ENCODE peak calls at places on chromosomes 12 and 14, in nine cellular contexts. One of them, this sample, is unnamed.

GRCh38 chr12:108629156-108629555 is 4.5 kb downstream of the SELPLG start:
- DNase-seq in GM13977: no peak
- DNase-seq in stimulated activated CD4-positive, alpha-beta T cell treated with anti-CD3 and anti-CD28 coated beads, Interleukin-12 subunit alpha, Interleukin-12 subunit beta, amount 100 ng/mL, for 4 hours: no peak
- DNase-seq in fibroblast of pulmonary artery: no peak
- DNase-seq in HEK293T: no peak
- DNase-seq in neural progenitor cell: no peak
- DNase-seq in ureter: no peak
- DNase-seq in midbrain: no peak
- DNase-seq in activated gamma-delta T cell: no peak
- DNase-seq in this sample: no peak

GRCh38 chr12:28026701-28027100 is 54.2 kb upstream of the PTHLH start:
- DNase-seq in fibroblast of pulmonary artery: no peak
- DNase-seq in activated gamma-delta T cell: no peak
- DNase-seq in GM13977: no peak
- DNase-seq in ureter: no peak
- DNase-seq in HEK293T: no peak
- DNase-seq in stimulated activated CD4-positive, alpha-beta T cell treated with anti-CD3 and anti-CD28 coated beads, Interleukin-12 subunit alpha, Interleukin-12 subunit beta, amount 100 ng/mL, for 4 hours: no peak
- DNase-seq in neural progenitor cell: no peak
- DNase-seq in midbrain: no peak
- DNase-seq in this sample: no peak

GRCh38 chr12:43786899-43787693 is 19.0 kb downstream of the TWF1 start:
- DNase-seq in stimulated activated CD4-positive, alpha-beta T cell treated with anti-CD3 and anti-CD28 coated beads, Interleukin-12 subunit alpha, Interleukin-12 subunit beta, amount 100 ng/mL, for 4 hours: no peak
- DNase-seq in activated gamma-delta T cell: no peak
- DNase-seq in midbrain: no peak
- DNase-seq in neural progenitor cell: no peak
- DNase-seq in fibroblast of pulmonary artery: no peak
- DNase-seq in ureter: no peak
- DNase-seq in GM13977: no peak
- DNase-seq in HEK293T: no peak
- DNase-seq in this sample: no peak

GRCh38 chr14:62711351-62712023 is 333.8 kb downstream of the KCNH5 start:
- DNase-seq in activated gamma-delta T cell: no peak
- DNase-seq in fibroblast of pulmonary artery: no peak
- DNase-seq in ureter: no peak
- DNase-seq in HEK293T: peak
- DNase-seq in stimulated activated CD4-positive, alpha-beta T cell treated with anti-CD3 and anti-CD28 coated beads, Interleukin-12 subunit alpha, Interleukin-12 subunit beta, amount 100 ng/mL, for 4 hours: no peak
- DNase-seq in midbrain: no peak
- DNase-seq in GM13977: no peak
- DNase-seq in neural progenitor cell: no peak
- DNase-seq in this sample: no peak

GRCh38 chr14:54567224-54567633 is 301 bp downstream of the SAMD4A start:
- DNase-seq in fibroblast of pulmonary artery: no peak
- DNase-seq in stimulated activated CD4-positive, alpha-beta T cell treated with anti-CD3 and anti-CD28 coated beads, Interleukin-12 subunit alpha, Interleukin-12 subunit beta, amount 100 ng/mL, for 4 hours: no peak
- DNase-seq in midbrain: peak
- DNase-seq in HEK293T: peak
- DNase-seq in neural progenitor cell: peak
- DNase-seq in GM13977: no peak
- DNase-seq in activated gamma-delta T cell: no peak
- DNase-seq in ureter: peak
- DNase-seq in this sample: no peak

GRCh38 chr12:39464976-39465375 is 22.1 kb upstream of the KIF21A start:
- DNase-seq in stimulated activated CD4-positive, alpha-beta T cell treated with anti-CD3 and anti-CD28 coated beads, Interleukin-12 subunit alpha, Interleukin-12 subunit beta, amount 100 ng/mL, for 4 hours: no peak
- DNase-seq in activated gamma-delta T cell: no peak
- DNase-seq in midbrain: no peak
- DNase-seq in HEK293T: no peak
- DNase-seq in GM13977: no peak
- DNase-seq in fibroblast of pulmonary artery: no peak
- DNase-seq in ureter: no peak
- DNase-seq in neural progenitor cell: no peak
- DNase-seq in this sample: no peak

GRCh38 chr12:727321-727720 is 25.1 kb upstream of the WNK1 start:
- DNase-seq in midbrain: no peak
- DNase-seq in ureter: no peak
- DNase-seq in fibroblast of pulmonary artery: no peak
- DNase-seq in neural progenitor cell: no peak
- DNase-seq in stimulated activated CD4-positive, alpha-beta T cell treated with anti-CD3 and anti-CD28 coated beads, Interleukin-12 subunit alpha, Interleukin-12 subunit beta, amount 100 ng/mL, for 4 hours: no peak
- DNase-seq in activated gamma-delta T cell: no peak
- DNase-seq in HEK293T: no peak
- DNase-seq in GM13977: no peak
- DNase-seq in this sample: no peak

GRCh38 chr12:47028186-47028585 is 51.2 kb upstream of the PCED1B start:
- DNase-seq in midbrain: no peak
- DNase-seq in activated gamma-delta T cell: no peak
- DNase-seq in neural progenitor cell: no peak
- DNase-seq in stimulated activated CD4-positive, alpha-beta T cell treated with anti-CD3 and anti-CD28 coated beads, Interleukin-12 subunit alpha, Interleukin-12 subunit beta, amount 100 ng/mL, for 4 hours: no peak
- DNase-seq in fibroblast of pulmonary artery: no peak
- DNase-seq in HEK293T: no peak
- DNase-seq in GM13977: no peak
- DNase-seq in ureter: no peak
- DNase-seq in this sample: no peak

GRCh38 chr14:55386037-55386798 is 25.4 kb downstream of the ATG14 start:
- DNase-seq in stimulated activated CD4-positive, alpha-beta T cell treated with anti-CD3 and anti-CD28 coated beads, Interleukin-12 subunit alpha, Interleukin-12 subunit beta, amount 100 ng/mL, for 4 hours: no peak
- DNase-seq in midbrain: no peak
- DNase-seq in GM13977: no peak
- DNase-seq in HEK293T: no peak
- DNase-seq in fibroblast of pulmonary artery: no peak
- DNase-seq in activated gamma-delta T cell: no peak
- DNase-seq in neural progenitor cell: peak
- DNase-seq in ureter: no peak
- DNase-seq in this sample: no peak

GRCh38 chr12:105907982-105908381 is 230.8 kb downstream of the NUAK1 start:
- DNase-seq in HEK293T: no peak
- DNase-seq in fibroblast of pulmonary artery: no peak
- DNase-seq in activated gamma-delta T cell: no peak
- DNase-seq in GM13977: no peak
- DNase-seq in ureter: no peak
- DNase-seq in stimulated activated CD4-positive, alpha-beta T cell treated with anti-CD3 and anti-CD28 coated beads, Interleukin-12 subunit alpha, Interleukin-12 subunit beta, amount 100 ng/mL, for 4 hours: no peak
- DNase-seq in midbrain: no peak
- DNase-seq in neural progenitor cell: no peak
- DNase-seq in this sample: no peak

GRCh38 chr12:91099373-91099772 is 11.9 kb downstream of the LUM start:
- DNase-seq in midbrain: no peak
- DNase-seq in ureter: no peak
- DNase-seq in neural progenitor cell: no peak
- DNase-seq in HEK293T: no peak
- DNase-seq in activated gamma-delta T cell: no peak
- DNase-seq in GM13977: no peak
- DNase-seq in stimulated activated CD4-positive, alpha-beta T cell treated with anti-CD3 and anti-CD28 coated beads, Interleukin-12 subunit alpha, Interleukin-12 subunit beta, amount 100 ng/mL, for 4 hours: no peak
- DNase-seq in fibroblast of pulmonary artery: no peak
- DNase-seq in this sample: no peak

GRCh38 chr12:6333029-6333428 is 8.8 kb downstream of the TNFRSF1A start:
- DNase-seq in fibroblast of pulmonary artery: no peak
- DNase-seq in midbrain: no peak
- DNase-seq in GM13977: no peak
- DNase-seq in activated gamma-delta T cell: no peak
- DNase-seq in neural progenitor cell: no peak
- DNase-seq in ureter: no peak
- DNase-seq in HEK293T: no peak
- DNase-seq in stimulated activated CD4-positive, alpha-beta T cell treated with anti-CD3 and anti-CD28 coated beads, Interleukin-12 subunit alpha, Interleukin-12 subunit beta, amount 100 ng/mL, for 4 hours: no peak
- DNase-seq in this sample: no peak

GRCh38 chr12:112833272-112833671 is 41.7 kb downstream of the RPH3A start:
- DNase-seq in activated gamma-delta T cell: no peak
- DNase-seq in GM13977: no peak
- DNase-seq in fibroblast of pulmonary artery: no peak
- DNase-seq in HEK293T: no peak
- DNase-seq in neural progenitor cell: no peak
- DNase-seq in midbrain: no peak
- DNase-seq in ureter: no peak
- DNase-seq in stimulated activated CD4-positive, alpha-beta T cell treated with anti-CD3 and anti-CD28 coated beads, Interleukin-12 subunit alpha, Interleukin-12 subunit beta, amount 100 ng/mL, for 4 hours: no peak
- DNase-seq in this sample: no peak

GRCh38 chr12:114876968-114877680 is 193.1 kb upstream of the TBX3 start:
- DNase-seq in neural progenitor cell: no peak
- DNase-seq in HEK293T: no peak
- DNase-seq in ureter: no peak
- DNase-seq in fibroblast of pulmonary artery: no peak
- DNase-seq in GM13977: no peak
- DNase-seq in activated gamma-delta T cell: no peak
- DNase-seq in stimulated activated CD4-positive, alpha-beta T cell treated with anti-CD3 and anti-CD28 coated beads, Interleukin-12 subunit alpha, Interleukin-12 subunit beta, amount 100 ng/mL, for 4 hours: no peak
- DNase-seq in midbrain: no peak
- DNase-seq in this sample: no peak

GRCh38 chr14:77002335-77002734 is 26.2 kb downstream of the IRF2BPL start:
- DNase-seq in stimulated activated CD4-positive, alpha-beta T cell treated with anti-CD3 and anti-CD28 coated beads, Interleukin-12 subunit alpha, Interleukin-12 subunit beta, amount 100 ng/mL, for 4 hours: no peak
- DNase-seq in fibroblast of pulmonary artery: no peak
- DNase-seq in neural progenitor cell: no peak
- DNase-seq in activated gamma-delta T cell: no peak
- DNase-seq in ureter: no peak
- DNase-seq in HEK293T: no peak
- DNase-seq in GM13977: no peak
- DNase-seq in midbrain: no peak
- DNase-seq in this sample: no peak

GRCh38 chr12:65123435-65124063 is 2.4 kb upstream of the WIF1 start:
- DNase-seq in GM13977: peak
- DNase-seq in HEK293T: peak
- DNase-seq in neural progenitor cell: peak
- DNase-seq in ureter: no peak
- DNase-seq in activated gamma-delta T cell: no peak
- DNase-seq in fibroblast of pulmonary artery: peak
- DNase-seq in midbrain: peak
- DNase-seq in stimulated activated CD4-positive, alpha-beta T cell treated with anti-CD3 and anti-CD28 coated beads, Interleukin-12 subunit alpha, Interleukin-12 subunit beta, amount 100 ng/mL, for 4 hours: no peak
- DNase-seq in this sample: no peak

GRCh38 chr12:39807043-39807442 is 187.4 kb upstream of the ABCD2 start:
- DNase-seq in HEK293T: peak
- DNase-seq in midbrain: no peak
- DNase-seq in GM13977: no peak
- DNase-seq in stimulated activated CD4-positive, alpha-beta T cell treated with anti-CD3 and anti-CD28 coated beads, Interleukin-12 subunit alpha, Interleukin-12 subunit beta, amount 100 ng/mL, for 4 hours: no peak
- DNase-seq in neural progenitor cell: peak
- DNase-seq in ureter: no peak
- DNase-seq in activated gamma-delta T cell: no peak
- DNase-seq in fibroblast of pulmonary artery: peak
- DNase-seq in this sample: no peak

GRCh38 chr12:2195085-2195484 is 142.3 kb downstream of the CACNA1C start:
- DNase-seq in stimulated activated CD4-positive, alpha-beta T cell treated with anti-CD3 and anti-CD28 coated beads, Interleukin-12 subunit alpha, Interleukin-12 subunit beta, amount 100 ng/mL, for 4 hours: no peak
- DNase-seq in activated gamma-delta T cell: no peak
- DNase-seq in GM13977: no peak
- DNase-seq in fibroblast of pulmonary artery: no peak
- DNase-seq in neural progenitor cell: no peak
- DNase-seq in HEK293T: no peak
- DNase-seq in midbrain: no peak
- DNase-seq in ureter: no peak
- DNase-seq in this sample: no peak

GRCh38 chr12:104888892-104889291 is 69.2 kb downstream of the SLC41A2 start:
- DNase-seq in midbrain: no peak
- DNase-seq in stimulated activated CD4-positive, alpha-beta T cell treated with anti-CD3 and anti-CD28 coated beads, Interleukin-12 subunit alpha, Interleukin-12 subunit beta, amount 100 ng/mL, for 4 hours: no peak
- DNase-seq in HEK293T: no peak
- DNase-seq in ureter: no peak
- DNase-seq in GM13977: no peak
- DNase-seq in fibroblast of pulmonary artery: no peak
- DNase-seq in activated gamma-delta T cell: no peak
- DNase-seq in neural progenitor cell: no peak
- DNase-seq in this sample: no peak

GRCh38 chr12:19575307-19576243 is 136.3 kb downstream of the AEBP2 start:
- DNase-seq in HEK293T: peak
- DNase-seq in stimulated activated CD4-positive, alpha-beta T cell treated with anti-CD3 and anti-CD28 coated beads, Interleukin-12 subunit alpha, Interleukin-12 subunit beta, amount 100 ng/mL, for 4 hours: no peak
- DNase-seq in ureter: peak
- DNase-seq in neural progenitor cell: no peak
- DNase-seq in GM13977: no peak
- DNase-seq in fibroblast of pulmonary artery: peak
- DNase-seq in activated gamma-delta T cell: no peak
- DNase-seq in midbrain: no peak
- DNase-seq in this sample: no peak

GRCh38 chr14:68705741-68706283 is 87.1 kb downstream of the ZFP36L1 start:
- DNase-seq in neural progenitor cell: no peak
- DNase-seq in ureter: peak
- DNase-seq in HEK293T: no peak
- DNase-seq in activated gamma-delta T cell: no peak
- DNase-seq in GM13977: no peak
- DNase-seq in midbrain: no peak
- DNase-seq in fibroblast of pulmonary artery: no peak
- DNase-seq in stimulated activated CD4-positive, alpha-beta T cell treated with anti-CD3 and anti-CD28 coated beads, Interleukin-12 subunit alpha, Interleukin-12 subunit beta, amount 100 ng/mL, for 4 hours: no peak
- DNase-seq in this sample: no peak

GRCh38 chr12:53214687-53215455 is 7.8 kb upstream of the ITGB7 start:
- DNase-seq in stimulated activated CD4-positive, alpha-beta T cell treated with anti-CD3 and anti-CD28 coated beads, Interleukin-12 subunit alpha, Interleukin-12 subunit beta, amount 100 ng/mL, for 4 hours: no peak
- DNase-seq in midbrain: no peak
- DNase-seq in ureter: no peak
- DNase-seq in neural progenitor cell: no peak
- DNase-seq in GM13977: no peak
- DNase-seq in activated gamma-delta T cell: no peak
- DNase-seq in fibroblast of pulmonary artery: no peak
- DNase-seq in HEK293T: no peak
- DNase-seq in this sample: no peak

GRCh38 chr12:12439636-12440035 is 82.8 kb downstream of the BORCS5 start:
- DNase-seq in activated gamma-delta T cell: no peak
- DNase-seq in fibroblast of pulmonary artery: peak
- DNase-seq in midbrain: no peak
- DNase-seq in HEK293T: no peak
- DNase-seq in stimulated activated CD4-positive, alpha-beta T cell treated with anti-CD3 and anti-CD28 coated beads, Interleukin-12 subunit alpha, Interleukin-12 subunit beta, amount 100 ng/mL, for 4 hours: peak
- DNase-seq in neural progenitor cell: no peak
- DNase-seq in GM13977: no peak
- DNase-seq in ureter: no peak
- DNase-seq in this sample: no peak

GRCh38 chr12:58750484-58750883 is 169.8 kb downstream of the LRIG3 start:
- DNase-seq in HEK293T: no peak
- DNase-seq in fibroblast of pulmonary artery: peak
- DNase-seq in midbrain: no peak
- DNase-seq in GM13977: no peak
- DNase-seq in activated gamma-delta T cell: no peak
- DNase-seq in neural progenitor cell: no peak
- DNase-seq in ureter: no peak
- DNase-seq in stimulated activated CD4-positive, alpha-beta T cell treated with anti-CD3 and anti-CD28 coated beads, Interleukin-12 subunit alpha, Interleukin-12 subunit beta, amount 100 ng/mL, for 4 hours: no peak
- DNase-seq in this sample: no peak

GRCh38 chr12:108097160-108097911 is 31.8 kb upstream of the WSCD2 start:
- DNase-seq in neural progenitor cell: no peak
- DNase-seq in HEK293T: no peak
- DNase-seq in midbrain: no peak
- DNase-seq in GM13977: no peak
- DNase-seq in fibroblast of pulmonary artery: no peak
- DNase-seq in ureter: no peak
- DNase-seq in stimulated activated CD4-positive, alpha-beta T cell treated with anti-CD3 and anti-CD28 coated beads, Interleukin-12 subunit alpha, Interleukin-12 subunit beta, amount 100 ng/mL, for 4 hours: no peak
- DNase-seq in activated gamma-delta T cell: no peak
- DNase-seq in this sample: no peak

GRCh38 chr12:27899151-27899661 is 73.3 kb downstream of the PTHLH start:
- DNase-seq in ureter: no peak
- DNase-seq in midbrain: no peak
- DNase-seq in activated gamma-delta T cell: no peak
- DNase-seq in stimulated activated CD4-positive, alpha-beta T cell treated with anti-CD3 and anti-CD28 coated beads, Interleukin-12 subunit alpha, Interleukin-12 subunit beta, amount 100 ng/mL, for 4 hours: no peak
- DNase-seq in neural progenitor cell: no peak
- DNase-seq in fibroblast of pulmonary artery: peak
- DNase-seq in GM13977: no peak
- DNase-seq in HEK293T: no peak
- DNase-seq in this sample: no peak

GRCh38 chr12:62438098-62438692 is 28.4 kb upstream of the MON2 start:
- DNase-seq in HEK293T: peak
- DNase-seq in stimulated activated CD4-positive, alpha-beta T cell treated with anti-CD3 and anti-CD28 coated beads, Interleukin-12 subunit alpha, Interleukin-12 subunit beta, amount 100 ng/mL, for 4 hours: peak
- DNase-seq in activated gamma-delta T cell: no peak
- DNase-seq in midbrain: peak
- DNase-seq in GM13977: peak
- DNase-seq in fibroblast of pulmonary artery: peak
- DNase-seq in neural progenitor cell: peak
- DNase-seq in ureter: no peak
- DNase-seq in this sample: no peak

This sample was measured in esophagus muscularis mucosa.